ENCODE peak calls at places on chromosomes 4 and X, in nine cellular contexts. V, L, P, W, R, D, S, A and U are unnamed samples.

GRCh38 chrX:42366181-42366580 is 411.8 kb downstream of the PPP1R2C start:
- DNase-seq in V (no peak), L (no peak), P (no peak), W (no peak), R (no peak), D (no peak), S (no peak), A (no peak), U (no peak)

GRCh38 chrX:154046262-154046771 is 26.6 kb upstream of the IRAK1 start:
- DNase-seq in V (peak; percentile 14), L (no peak), P (no peak), W (no peak), R (peak; percentile 26), D (peak; percentile 80), S (no peak), A (peak; percentile 44), U (no peak)

GRCh38 chr4:57499786-57500185 is 389.6 kb upstream of the IGFBP7 start:
- DNase-seq in V (no peak), L (no peak), P (no peak), W (no peak), R (no peak), D (no peak), S (no peak), A (no peak), U (no peak)

GRCh38 chrX:23331701-23332100 is 2.9 kb upstream of the PTCHD1 start:
- DNase-seq in V (no peak), L (no peak), P (no peak), W (no peak), R (no peak), D (no peak), S (no peak), A (no peak), U (no peak)

GRCh38 chr4:146637853-146638800 is 566 bp upstream of the POU4F2 start:
- DNase-seq in V (no peak), L (no peak), P (no peak), W (no peak), R (no peak), D (no peak), S (no peak), A (no peak), U (no peak)

GRCh38 chr4:113539408-113539807 is 222.1 kb downstream of the CAMK2D start:
- DNase-seq in V (no peak), L (no peak), P (no peak), W (no peak), R (no peak), D (no peak), S (no peak), A (no peak), U (no peak)

GRCh38 chr4:75180790-75181776 is 248.2 kb downstream of the PARM1 start:
- DNase-seq in V (no peak), L (no peak), P (peak; percentile 62), W (peak; percentile 52), R (no peak), D (no peak), S (no peak), A (no peak), U (no peak)

GRCh38 chrX:128106630-128107029 is 54.4 kb upstream of the ACTRT1 start:
- DNase-seq in V (no peak), L (no peak), P (no peak), W (no peak), R (no peak), D (no peak), S (no peak), A (no peak), U (no peak)

GRCh38 chr4:76570141-76570989 is 135.3 kb downstream of the SHROOM3 start:
- DNase-seq in V (no peak), L (peak; percentile 67), P (no peak), W (no peak), R (no peak), D (no peak), S (no peak), A (peak; percentile 73), U (no peak)

GRCh38 chrX:6149231-6149870 is 79.3 kb downstream of the NLGN4X start:
- DNase-seq in V (no peak), L (no peak), P (no peak), W (no peak), R (no peak), D (no peak), S (no peak), A (no peak), U (no peak)

GRCh38 chrX:21865436-21865835 is 9.6 kb downstream of the YY2 start:
- DNase-seq in V (no peak), L (no peak), P (no peak), W (no peak), R (no peak), D (no peak), S (no peak), A (no peak), U (no peak)

GRCh38 chr4:8761167-8761823 is 110.3 kb downstream of the HMX1 start:
- DNase-seq in V (no peak), L (no peak), P (no peak), W (peak; percentile 16), R (no peak), D (peak; percentile 43), S (no peak), A (no peak), U (peak; percentile 33)

GRCh38 chrX:46208225-46208854 is 336.9 kb downstream of the ZNF674 start:
- DNase-seq in V (no peak), L (no peak), P (no peak), W (no peak), R (no peak), D (no peak), S (no peak), A (no peak), U (no peak)

GRCh38 chrX:134694333-134694925 is 36.2 kb upstream of the PLAC1 start:
- DNase-seq in V (no peak), L (no peak), P (no peak), W (no peak), R (no peak), D (no peak), S (no peak), A (no peak), U (no peak)

GRCh38 chrX:115190636-115191489 is 1.7 kb downstream of the RBMXL3 start:
- DNase-seq in V (no peak), L (no peak), P (no peak), W (no peak), R (no peak), D (no peak), S (no peak), A (no peak), U (no peak)

GRCh38 chrX:133776072-133776471 is 209.3 kb downstream of the GPC3 start:
- DNase-seq in V (no peak), L (no peak), P (peak; percentile 9), W (no peak), R (no peak), D (no peak), S (no peak), A (peak; percentile 3), U (no peak)

GRCh38 chr4:1096841-1097240 is 16.5 kb downstream of the RNF212 start:
- DNase-seq in V (no peak), L (no peak), P (no peak), W (no peak), R (no peak), D (no peak), S (no peak), A (no peak), U (no peak)
- H3K4me1 ChIP-seq in V (no peaks in the 10 kb centered on the region), L (no peaks in the 10 kb centered on the region), P (no peaks in the 10 kb centered on the region), W (no peaks in the 10 kb centered on the region), R (no peaks in the 10 kb centered on the region), D (no peaks in the 10 kb centered on the region), S (no peaks in the 10 kb centered on the region), A (peaks cover 26% of the 10 kb centered on the region), U (no peaks in the 10 kb centered on the region)

GRCh38 chr4:104491396-104491821 is 3.3 kb downstream of the CXXC4 start:
- DNase-seq in V (peak; percentile 12), L (peak; percentile 57), P (peak; percentile 47), W (peak; percentile 72), R (no peak), D (peak; percentile 67), S (no peak), A (peak; percentile 58), U (peak; percentile 52)

GRCh38 chr4:104491826-104492771 is 2.6 kb downstream of the CXXC4 start:
- DNase-seq in V (no peak), L (no peak), P (peak; percentile 9), W (peak; percentile 50), R (no peak), D (no peak), S (no peak), A (peak; percentile 28), U (no peak)

GRCh38 chr4:104493071-104493831 is 1.4 kb downstream of the CXXC4 start:
- DNase-seq in V (no peak), L (no peak), P (no peak), W (no peak), R (no peak), D (no peak), S (no peak), A (no peak), U (no peak)

GRCh38 chr4:104494161-104494560 is 533 bp downstream of the CXXC4 start:
- DNase-seq in V (no peak), L (no peak), P (no peak), W (no peak), R (no peak), D (no peak), S (no peak), A (no peak), U (no peak)

DNA sequence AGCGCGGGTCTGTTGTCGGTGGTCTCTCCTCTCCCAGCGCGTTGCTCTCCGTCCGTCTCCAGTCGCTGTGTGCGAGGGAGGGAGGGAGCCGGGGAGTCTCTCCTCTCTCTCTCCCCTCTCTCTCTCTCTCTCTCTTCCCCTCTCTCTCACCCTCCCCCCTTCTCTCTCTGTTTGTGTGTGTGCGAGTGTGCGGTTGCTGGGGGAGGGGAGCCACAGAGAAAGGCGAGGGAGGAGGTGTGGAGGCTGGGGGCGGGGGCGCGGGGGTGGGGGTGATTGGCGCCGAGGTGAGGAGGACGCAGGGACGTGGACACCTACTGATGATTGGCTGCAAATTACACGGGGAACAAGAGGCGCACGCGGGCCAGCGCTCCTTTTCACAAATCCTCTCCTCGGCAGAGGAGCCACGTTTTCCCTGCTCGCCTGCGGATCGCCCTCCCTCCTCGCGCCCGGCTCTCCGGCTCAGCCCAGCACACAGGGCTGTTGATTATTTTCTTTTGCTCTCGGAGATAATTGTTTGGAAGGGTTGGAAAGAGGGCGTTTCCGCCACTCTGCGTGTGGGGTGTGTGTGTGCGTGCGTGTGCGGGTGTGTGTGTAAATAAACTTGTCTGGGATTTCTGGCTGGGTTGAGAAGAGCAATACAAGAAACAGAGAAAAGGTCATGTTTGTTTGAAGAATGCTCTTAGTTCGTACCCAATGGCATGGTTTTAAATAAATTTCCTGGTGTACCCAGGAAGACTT is at the start of gene CXXC4:
- DNase-seq in V (peak; percentile 39), L (peak; percentile 79), P (peak; percentile 67), W (peak; percentile 83), R (peak; percentile 68), D (peak; percentile 90), S (no peak), A (peak; percentile 86), U (peak; percentile 65)
- TF ChIP-seq POLR2A in V (no peak), L (peak; percentile 56), P (peak; percentile 49), W (peak; percentile 43), R (peak; percentile 49), D (no peak), S (no peak), A (peak; percentile 76), U (no peak)

GRCh38 chr4:1713003-1713397 is 881 bp upstream of the SLBP start:
- DNase-seq in V (no peak), L (no peak), P (no peak), W (no peak), R (no peak), D (no peak), S (no peak), A (no peak), U (no peak)
- H3K4me1 ChIP-seq in V (peaks cover 35% of the 10 kb centered on the region), L (no peaks in the 10 kb centered on the region), P (peaks cover 37% of the 10 kb centered on the region), W (peaks cover 31% of the 10 kb centered on the region), R (no peaks in the 10 kb centered on the region), D (peaks cover 33% of the 10 kb centered on the region), S (peaks cover 44% of the 10 kb centered on the region), A (peaks cover 43% of the 10 kb centered on the region), U (peaks cover 7% of the 10 kb centered on the region)

GRCh38 chr4:10117424-10118354 is 1.1 kb upstream of the WDR1 start:
- DNase-seq in V (no peak), L (no peak), P (peak; percentile 48), W (peak; percentile 50), R (peak; percentile 38), D (peak; percentile 73), S (no peak), A (peak; percentile 95), U (no peak)
- TF ChIP-seq POLR2A in V (no peak), L (no peak), P (no peak), W (no peak), R (no peak), D (no peak), S (no peak), A (no peak), U (no peak)